ENCODE peak calls at places on chromosomes 12 and 14, in four cellular contexts. E, V, H and N are unnamed samples.

GRCh38 chr14:49953196-49953595 is 60.3 kb downstream of the ARF6 start:
- DNase-seq in E (no peak), V (no peak), H (no peak), N (no peak)

GRCh38 chr12:25950329-25951115 is 8.0 kb upstream of the RASSF8 start:
- DNase-seq in H (no peak), E (no peak), V (peak; percentile 26), N (no peak)

GRCh38 chr12:69821441-69822204 is 3.4 kb upstream of the MYRFL start:
- DNase-seq in E (peak; percentile 22), H (no peak), V (peak; percentile 90), N (peak; percentile 39)

GRCh38 chr12:120903382-120903817 is 758 bp downstream of the SPPL3 start:
- DNase-seq in E (peak; percentile 57), H (peak; percentile 75), V (peak; percentile 19), N (no peak)

GRCh38 chr14:100692859-100693558 is 33.7 kb upstream of the DLK1 start:
- DNase-seq in H (no peak), V (peak; percentile 85), E (no peak), N (peak; percentile 63)

GRCh38 chr12:92593734-92594402 is 108.9 kb upstream of the PLEKHG7 start:
- DNase-seq in V (peak; percentile 99), E (peak; percentile 14), H (peak; percentile 90), N (no peak)

GRCh38 chr14:72521968-72522741 is 371.7 kb downstream of the DPF3 start:
- DNase-seq in V (no peak), E (no peak), H (no peak), N (no peak)

GRCh38 chr12:54984602-54985376 is at the start of gene TESPA1:
- DNase-seq in V (no peak), H (peak; percentile 89), E (no peak), N (no peak)

GRCh38 chr12:79397609-79398008 is 293.2 kb downstream of the PAWR start:
- DNase-seq in H (no peak), E (no peak), V (no peak), N (no peak)

GRCh38 chr14:81427348-81428058 is 27.4 kb upstream of the STON2 start:
- DNase-seq in V (no peak), E (no peak), H (no peak), N (no peak)

GRCh38 chr12:54431911-54432814 is 13.1 kb upstream of the ITGA5 start:
- DNase-seq in V (no peak), H (no peak), E (no peak), N (no peak)

GRCh38 chr12:105245291-105245690 is 9.3 kb upstream of the APPL2 start:
- DNase-seq in V (no peak), E (no peak), H (no peak), N (no peak)

GRCh38 chr12:58034311-58034710 is 92.9 kb downstream of the ATP23 start:
- DNase-seq in V (no peak), H (no peak), E (no peak), N (no peak)

GRCh38 chr14:22660654-22661053 is 16.5 kb upstream of the OR6J1 start:
- DNase-seq in V (no peak), E (no peak), H (no peak), N (no peak)

GRCh38 chr14:69423279-69423678 is 24.8 kb downstream of the SLC39A9 start:
- DNase-seq in E (no peak), V (no peak), H (no peak), N (no peak)

GRCh38 chr14:74756326-74756725 is 6.8 kb upstream of the YLPM1 start:
- DNase-seq in H (no peak), V (no peak), E (no peak), N (no peak)

GRCh38 chr12:777550-778047 is 25.2 kb downstream of the WNK1 start:
- DNase-seq in H (no peak), V (no peak), E (no peak), N (no peak)

GRCh38 chr12:130954544-130954831 is 781 bp downstream of the ADGRD1 start:
- DNase-seq in V (no peak), H (no peak), E (no peak), N (no peak)

GRCh38 chr12:46159239-46159901 is 109.5 kb downstream of the SLC38A1 start:
- DNase-seq in E (no peak), V (no peak), H (no peak), N (no peak)

GRCh38 chr12:40970320-40970907 is 217.7 kb upstream of the PDZRN4 start:
- DNase-seq in E (no peak), H (no peak), V (no peak), N (no peak)

GRCh38 chr12:78120866-78121590 is 290.3 kb downstream of the NAV3 start:
- DNase-seq in E (no peak), V (no peak), H (no peak), N (peak; percentile 22)

GRCh38 chr12:66688836-66689439 is 10.1 kb upstream of the GRIP1 start:
- DNase-seq in H (peak; percentile 39), E (peak; percentile 8), V (no peak), N (no peak)

GRCh38 chr12:55392032-55392795 is 8.1 kb upstream of the OR6C65 start:
- DNase-seq in E (no peak), H (no peak), V (no peak), N (no peak)

GRCh38 chr12:80400591-80400991 is 43.4 kb upstream of the PTPRQ start:
- DNase-seq in V (no peak), E (no peak), H (no peak), N (no peak)

GRCh38 chr14:61280092-61280525 is 1.0 kb downstream of the TMEM30B start:
- DNase-seq in H (no peak), E (no peak), V (no peak), N (no peak)

GRCh38 chr12:15522574-15523187 is 200.4 kb downstream of the PTPRO start:
- DNase-seq in H (no peak), V (no peak), E (no peak), N (no peak)

GRCh38 chr14:104419865-104420458 is 159.6 kb upstream of the C14orf180 start:
- DNase-seq in E (no peak), V (no peak), H (no peak), N (no peak)

GRCh38 chr14:74395094-74395493 is 30.9 kb downstream of the SYNDIG1L start:
- DNase-seq in V (no peak), E (no peak), H (no peak), N (no peak)

GRCh38 chr14:36863271-36863670 is 201.6 kb downstream of the PAX9 start:
- DNase-seq in V (no peak), H (no peak), E (no peak), N (no peak)

GRCh38 chr14:35261774-35262173 is 30.4 kb upstream of the PSMA6 start:
- DNase-seq in H (no peak), V (no peak), E (no peak), N (no peak)

GRCh38 chr12:105738036-105738435 is 400.7 kb downstream of the NUAK1 start:
- DNase-seq in E (no peak), V (no peak), H (no peak), N (no peak)

GRCh38 chr12:24561411-24561871 is 387.5 kb downstream of the BCAT1 start:
- DNase-seq in E (no peak), H (no peak), V (no peak), N (no peak)

GRCh38 chr12:14710632-14711324 is 14.4 kb upstream of the GUCY2C start:
- DNase-seq in E (no peak), V (no peak), H (no peak), N (no peak)

GRCh38 chr12:49304161-49304560 is 9.2 kb downstream of the PRPH start:
- DNase-seq in V (no peak), H (no peak), E (no peak), N (no peak)

GRCh38 chr12:116442981-116443380 is 116.2 kb upstream of the MAP1LC3B2 start:
- DNase-seq in H (no peak), V (no peak), E (no peak), N (no peak)

GRCh38 chr12:52658196-52658595 is 6.2 kb upstream of the KRT2 start:
- DNase-seq in H (no peak), E (no peak), V (no peak), N (no peak)

GRCh38 chr14:55220230-55220629 is 28.8 kb upstream of the DLGAP5 start:
- DNase-seq in V (no peak), E (no peak), H (no peak), N (no peak)

GRCh38 chr14:94142247-94142646 is 12.8 kb upstream of the IFI27L2 start:
- DNase-seq in H (no peak), V (no peak), E (no peak), N (no peak)

GRCh38 chr12:111673503-111673902 is 12.3 kb downstream of the BRAP start:
- DNase-seq in H (no peak), E (no peak), V (no peak), N (peak; percentile 43)